ENCODE peak calls at places on chromosomes 6 and 20, in nine cellular contexts. N is Panc1, S is transverse colon, I is stomach, Y is HCT116, H is HepG2, P is SK-N-SH, A is sigmoid colon, T is breast epithelium. U is an unnamed sample. For H3K4me1, the result is how much of the 10 kb centered on the place peaks cover.

GRCh38 chr6:137904822-137905617 is 38.0 kb downstream of the TNFAIP3 start:
- DNase-seq in N (no peak), S (peak), I (no peak), Y (no peak), H (no peak), P (no peak), A (no peak), T (no peak), U (no peak)

GRCh38 chr6:5084192-5084786 is 852 bp upstream of the PPP1R3G start:
- DNase-seq in N (no peak), S (peak), I (no peak), Y (no peak), H (no peak), P (peak), A (peak), T (no peak), U (peak)

GRCh38 chr20:1474817-1475603 is 8.4 kb upstream of the NSFL1C start:
- DNase-seq in N (no peak), S (no peak), I (no peak), Y (no peak), H (no peak), P (no peak), A (no peak), T (no peak), U (no peak)

GRCh38 chr20:61263084-61263695 is 11.1 kb downstream of the CDH4 start:
- DNase-seq in N (no peak), S (no peak), I (no peak), Y (no peak), H (no peak), P (peak), A (no peak), T (no peak), U (no peak)

GRCh38 chr6:16758163-16758975 is 2.9 kb downstream of the ATXN1 start:
- DNase-seq in N (no peak), S (no peak), I (no peak), Y (no peak), H (peak), P (no peak), A (no peak), T (no peak), U (no peak)

GRCh38 chr6:90204327-90204726 is 92.3 kb downstream of the BACH2 start:
- DNase-seq in N (no peak), S (no peak), I (no peak), Y (no peak), H (no peak), P (no peak), A (no peak), T (no peak), U (no peak)

GRCh38 chr6:80771941-80772340 is 665.5 kb downstream of the BCKDHB start:
- DNase-seq in N (no peak), S (no peak), I (no peak), Y (no peak), H (no peak), P (no peak), A (no peak), T (no peak), U (no peak)

GRCh38 chr6:166424431-166424830 is 41.7 kb upstream of the MPC1 start:
- DNase-seq in N (no peak), S (no peak), I (no peak), Y (no peak), H (no peak), P (no peak), A (no peak), T (no peak), U (no peak)

GRCh38 chr20:25039697-25040437 is 18.1 kb downstream of the ACSS1 start:
- DNase-seq in N (no peak), S (peak), I (peak), Y (no peak), H (no peak), P (no peak), A (peak), T (peak), U (no peak)

GRCh38 chr6:134730013-134730412 is 219.9 kb downstream of the ALDH8A1 start:
- DNase-seq in N (no peak), S (no peak), I (no peak), Y (no peak), H (no peak), P (peak), A (no peak), T (no peak), U (no peak)

GRCh38 chr6:41713161-41713649 is 22.2 kb downstream of the TFEB start:
- DNase-seq in N (no peak), S (no peak), I (peak), Y (no peak), H (no peak), P (no peak), A (peak), T (peak), U (no peak)

GRCh38 chr20:11965602-11966001 is 47.9 kb downstream of the BTBD3 start:
- DNase-seq in N (no peak), S (no peak), I (no peak), Y (no peak), H (no peak), P (no peak), A (no peak), T (no peak), U (no peak)

GRCh38 chr6:135094403-135094821 is 39.8 kb upstream of the HBS1L start:
- DNase-seq in N (no peak), S (no peak), I (no peak), Y (no peak), H (no peak), P (no peak), A (no peak), T (no peak), U (no peak)

GRCh38 chr6:150610584-150610983 is 10.9 kb downstream of the PLEKHG1 start:
- DNase-seq in N (no peak), S (no peak), I (no peak), Y (no peak), H (no peak), P (no peak), A (no peak), T (no peak), U (no peak)

GRCh38 chr6:142802124-142802523 is 142.9 kb downstream of the HIVEP2 start:
- DNase-seq in N (peak), S (no peak), I (no peak), Y (peak), H (peak), P (no peak), A (no peak), T (no peak), U (no peak)

GRCh38 chr6:118799826-118800225 is 94.1 kb upstream of the ASF1A start:
- DNase-seq in N (no peak), S (no peak), I (no peak), Y (no peak), H (no peak), P (no peak), A (no peak), T (no peak), U (no peak)

DNA sequence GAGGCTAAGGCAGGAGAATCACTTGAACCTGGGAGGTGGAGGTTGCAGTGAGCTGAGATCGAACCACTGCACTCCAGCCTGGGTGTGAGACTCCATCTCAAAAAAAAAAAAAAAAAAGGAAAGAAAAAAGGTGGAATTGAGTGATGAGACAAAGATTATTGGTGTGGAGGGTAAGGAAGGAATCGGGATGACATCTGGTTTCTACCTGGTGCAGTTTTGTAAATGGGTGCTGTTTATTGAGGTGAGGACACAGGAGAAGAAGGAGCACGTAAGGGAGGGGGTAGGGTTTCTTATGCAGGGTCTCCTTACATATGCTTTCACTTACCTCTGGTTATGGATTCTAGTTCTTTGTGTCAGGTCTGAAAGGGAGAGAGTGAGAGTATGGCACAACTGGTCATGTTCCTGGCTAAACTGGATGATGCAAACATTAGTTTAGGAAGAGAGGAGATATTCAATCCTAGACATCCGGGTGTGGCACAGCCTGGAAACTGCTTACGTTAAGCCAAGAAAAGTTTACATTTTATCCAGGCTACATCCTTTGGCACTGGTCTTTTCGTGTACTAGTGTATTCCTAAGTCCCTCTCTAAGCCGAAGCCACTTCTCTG is 5.4 kb downstream of the RALY start:
- DNase-seq in N (no peak), S (no peak), I (no peak), Y (no peak), H (no peak), P (no peak), A (no peak), T (no peak), U (no peak)
- H3K4me1 ChIP-seq in N (under half), S (half or more), I (half or more), Y (under half), H (half or more), P (under half), A (half or more), T (under half), U (half or more)

DNA sequence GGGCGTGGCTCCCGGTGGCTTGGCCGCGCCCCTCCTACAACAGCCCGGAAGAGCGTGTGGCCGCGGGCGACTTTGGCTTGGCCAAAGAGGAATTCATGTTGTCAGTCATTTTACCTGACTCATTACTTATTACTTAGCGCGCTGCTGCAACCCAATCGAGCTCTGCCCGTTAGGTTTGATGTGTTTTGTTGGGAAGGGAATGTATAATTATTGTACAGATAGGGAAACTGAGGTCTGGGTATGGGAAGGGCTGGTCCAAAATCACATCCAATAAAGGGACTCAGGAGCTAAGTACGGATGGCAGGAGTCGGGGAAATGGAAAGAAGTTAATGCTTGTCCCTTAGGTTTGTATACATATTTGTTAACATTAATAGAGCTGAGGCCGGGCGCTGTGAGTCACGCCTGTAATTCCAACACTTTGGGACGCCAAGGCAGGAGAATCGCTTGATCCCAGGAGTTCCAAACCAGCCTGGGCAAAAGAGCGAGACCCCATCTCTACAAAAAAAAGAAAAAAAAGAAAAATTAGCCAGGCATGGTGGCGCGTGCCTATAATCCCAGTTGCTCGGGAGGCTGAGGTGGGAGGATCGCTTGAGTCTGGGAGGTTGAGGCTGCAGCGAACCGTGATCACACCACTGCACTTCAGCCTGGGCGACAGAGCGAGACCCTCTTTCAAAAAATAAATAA is 639 bp upstream of the ZNF335 start:
- DNase-seq in N (no peak), S (peak), I (no peak), Y (no peak), H (no peak), P (no peak), A (peak), T (no peak), U (no peak)
- TF ChIP-seq POLR2AphosphoS5 in N (no peak), S (peak), I (no peak), Y (peak), H (peak), P (peak), A (no peak), T (no peak), U (no peak)

GRCh38 chr20:10662151-10662550 is 11.6 kb downstream of the JAG1 start:
- DNase-seq in N (no peak), S (no peak), I (no peak), Y (no peak), H (no peak), P (no peak), A (no peak), T (no peak), U (no peak)
- H3K4me1 ChIP-seq in N (under half), S (under half), I (half or more), Y (under half), H (half or more), P (under half), A (half or more), T (under half), U (half or more)

DNA sequence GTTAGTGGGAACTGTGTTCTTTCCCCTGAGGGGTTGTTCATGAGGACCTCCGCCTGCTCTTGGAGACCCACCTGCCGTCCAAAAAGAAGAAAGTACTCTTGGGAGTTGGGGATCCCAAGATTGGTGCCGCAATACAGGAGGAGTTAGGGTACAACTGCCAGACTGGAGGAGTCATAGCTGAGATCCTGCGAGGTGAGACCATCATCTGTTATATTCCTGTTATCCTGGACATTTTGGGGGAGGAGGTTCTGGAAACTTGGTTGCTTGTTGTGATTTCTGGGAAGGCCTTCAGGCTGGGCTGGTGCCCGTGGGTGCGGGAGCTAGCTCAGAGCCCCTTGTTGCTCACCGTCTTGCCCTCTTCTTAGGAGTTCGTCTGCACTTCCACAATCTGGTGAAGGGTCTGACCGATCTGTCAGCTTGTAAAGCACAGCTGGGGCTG is 2.0 kb downstream of the NOP56 start:
- DNase-seq in N (no peak), S (no peak), I (no peak), Y (no peak), H (no peak), P (no peak), A (no peak), T (no peak), U (no peak)
- TF ChIP-seq POLR2AphosphoS5 in N (no peak), S (no peak), I (no peak), Y (no peak), H (no peak), P (no peak), A (no peak), T (no peak), U (no peak)

DNA sequence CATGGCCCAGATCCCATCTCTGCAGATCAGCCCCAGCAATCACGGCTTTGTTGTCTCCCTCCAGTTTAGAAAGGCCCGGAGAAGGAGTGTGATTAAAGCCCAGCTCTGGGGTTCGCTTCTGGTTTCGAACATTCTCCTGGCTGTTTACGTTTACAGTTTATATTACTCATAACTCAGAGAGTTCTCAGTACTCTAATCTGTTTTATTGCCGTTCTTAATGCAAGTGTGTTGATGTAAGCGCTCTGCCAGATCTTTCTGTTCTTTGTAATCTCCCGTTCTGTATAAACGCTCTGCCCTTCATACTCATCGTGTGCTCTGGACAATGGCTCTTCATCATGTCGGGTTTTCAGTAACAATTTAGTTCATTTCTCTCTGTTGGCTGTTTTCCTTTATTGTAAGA is 118.0 kb upstream of the PRND start:
- DNase-seq in N (no peak), S (no peak), I (no peak), Y (no peak), H (no peak), P (no peak), A (no peak), T (no peak), U (no peak)
- H3K4me1 ChIP-seq in N (under half), S (under half), I (under half), Y (under half), H (under half), P (under half), A (half or more), T (under half), U (under half)

DNA sequence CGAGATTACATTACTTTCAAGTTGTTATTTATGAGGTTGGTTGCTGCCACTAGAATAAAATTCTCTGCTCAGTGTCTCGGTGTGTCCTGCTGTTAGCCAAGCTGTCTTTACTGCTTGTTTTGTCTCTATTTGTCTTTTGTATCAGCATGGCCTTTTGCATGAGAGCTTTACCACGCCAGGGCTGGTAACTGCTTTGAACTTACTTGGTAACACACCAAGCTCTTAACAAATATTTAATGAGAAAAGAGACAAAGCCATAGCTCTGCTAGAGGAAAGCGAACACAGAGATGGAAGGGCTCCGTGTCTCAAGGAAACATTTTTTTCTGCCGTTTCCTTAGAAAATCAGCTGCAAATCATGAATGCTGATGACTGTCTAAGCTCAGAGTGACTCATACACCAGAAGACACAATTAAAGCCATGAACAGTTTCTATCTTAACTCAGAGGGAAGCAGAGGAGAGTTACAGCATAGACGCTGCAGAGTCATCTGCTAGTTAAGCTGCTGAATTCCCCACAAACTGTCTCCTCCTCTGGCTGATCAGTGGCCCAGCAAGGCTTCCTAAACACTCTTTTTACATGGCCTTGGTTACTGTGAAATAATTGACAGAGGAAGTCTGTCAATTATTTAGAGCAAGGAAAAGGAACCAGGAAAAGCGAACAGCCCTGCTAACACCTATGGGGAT is 44.8 kb downstream of the AGPAT4 start:
- DNase-seq in N (no peak), S (no peak), I (no peak), Y (no peak), H (no peak), P (no peak), A (no peak), T (no peak), U (no peak)
- TF ChIP-seq POLR2AphosphoS5 in N (no peak), S (no peak), I (peak), Y (no peak), H (no peak), P (peak), A (peak), T (no peak), U (no peak)

GRCh38 chr6:104460759-104461530 is 398.8 kb downstream of the HACE1 start:
- DNase-seq in N (no peak), S (no peak), I (no peak), Y (no peak), H (no peak), P (no peak), A (no peak), T (no peak), U (no peak)
- H3K4me1 ChIP-seq in N (under half), S (under half), I (under half), Y (under half), H (under half), P (under half), A (under half), T (under half), U (under half)

U was measured in vagina.